ENCODE peak calls at places on chromosomes 2 and 18, in seven cellular contexts. G is CD8-positive, alpha-beta T cell; O is psoas muscle; H is esophagus squamous epithelium; U is dorsolateral prefrontal cortex; D is fibroblast of lung; Z is A549. A is an unnamed sample.

GRCh38 chr2:69491864-69492263 is 54.6 kb upstream of the NFU1 start:
- DNase-seq in O (no peak), H (no peak), Z (no peak), D (no peak), U (no peak), G (no peak), A (no peak)

GRCh38 chr2:195322324-195322723 is 334.7 kb upstream of the SLC39A10 start:
- DNase-seq in O (no peak), D (no peak), U (no peak), G (no peak), H (no peak), Z (peak; percentile 69), A (no peak)

GRCh38 chr18:3667255-3668137 is 217.5 kb downstream of the TGIF1 start:
- DNase-seq in H (no peak), D (no peak), O (no peak), G (no peak), U (no peak), Z (no peak), A (no peak)

GRCh38 chr18:79548077-79548450 is 131.5 kb upstream of the CTDP1 start:
- DNase-seq in D (no peak), O (peak; percentile 52), H (no peak), U (no peak), Z (no peak), G (no peak), A (no peak)

GRCh38 chr2:43605079-43605655 is 9.3 kb upstream of the THADA start:
- DNase-seq in H (no peak), G (no peak), U (peak; percentile 60), Z (peak; percentile 79), D (peak; percentile 77), O (no peak), A (no peak)

GRCh38 chr2:134988994-134989605 is 58.1 kb downstream of the MAP3K19 start:
- DNase-seq in Z (peak; percentile 40), D (peak; percentile 63), H (no peak), O (no peak), U (no peak), G (no peak), A (no peak)

GRCh38 chr2:148524519-148524919 is 120.0 kb upstream of the EPC2 start:
- DNase-seq in O (no peak), Z (no peak), H (no peak), U (no peak), G (peak; percentile 81), D (no peak), A (no peak)

GRCh38 chr2:233470007-233470687 is 96.4 kb downstream of the USP40 start:
- DNase-seq in D (peak; percentile 72), Z (no peak), G (no peak), H (no peak), O (peak; percentile 81), U (peak; percentile 84), A (peak; percentile 84)

GRCh38 chr18:39564716-39565115 is 1999.1 kb upstream of the CELF4 start:
- DNase-seq in Z (no peak), G (no peak), U (no peak), D (no peak), O (no peak), H (no peak), A (no peak)

GRCh38 chr18:54612237-54612636 is 21.2 kb downstream of the DYNAP start:
- DNase-seq in Z (peak; percentile 29), D (no peak), U (no peak), H (no peak), G (no peak), O (no peak), A (no peak)

GRCh38 chr2:54336977-54337255 is 80.9 kb upstream of the TSPYL6 start:
- DNase-seq in H (no peak), O (no peak), U (no peak), G (no peak), D (no peak), Z (no peak), A (no peak)

GRCh38 chr2:195769975-195770374 is 112.9 kb downstream of the SLC39A10 start:
- DNase-seq in U (no peak), H (no peak), O (no peak), G (no peak), D (peak; percentile 27), Z (no peak), A (no peak)

GRCh38 chr2:17233157-17233556 is 285.1 kb downstream of the RAD51AP2 start:
- DNase-seq in D (no peak), U (no peak), H (no peak), O (no peak), Z (no peak), G (no peak), A (no peak)

GRCh38 chr2:110870545-110870944 is 138.2 kb downstream of the ACOXL start:
- DNase-seq in U (no peak), H (no peak), Z (no peak), D (no peak), O (no peak), G (no peak), A (no peak)

GRCh38 chr2:48414980-48415764 is 114.8 kb upstream of the STON1 start:
- DNase-seq in D (peak; percentile 10), U (peak; percentile 78), G (no peak), H (no peak), O (no peak), Z (no peak), A (no peak)

GRCh38 chr2:221818569-221818968 is 246.5 kb upstream of the EPHA4 start:
- DNase-seq in U (no peak), G (no peak), D (no peak), O (no peak), Z (no peak), H (no peak), A (no peak)

GRCh38 chr2:71742953-71743601 is 289.7 kb downstream of the DYSF start:
- DNase-seq in U (peak; percentile 52), H (no peak), D (peak; percentile 88), G (no peak), O (peak; percentile 84), Z (peak; percentile 87), A (peak; percentile 44)

GRCh38 chr2:205776139-205776538 is 93.8 kb downstream of the NRP2 start:
- DNase-seq in G (no peak), H (no peak), D (peak; percentile 46), Z (peak; percentile 63), U (peak; percentile 56), O (peak; percentile 64), A (peak; percentile 41)

GRCh38 chr18:31040982-31041345 is 1.6 kb downstream of the DSC3 start:
- DNase-seq in O (no peak), U (no peak), G (no peak), Z (no peak), H (no peak), D (peak; percentile 20), A (no peak)

GRCh38 chr2:215540646-215541045 is 104.8 kb upstream of the FN1 start:
- DNase-seq in H (no peak), U (no peak), O (no peak), G (no peak), D (peak; percentile 99), Z (no peak), A (no peak)

GRCh38 chr2:170554278-170554955 is 160.7 kb upstream of the SP5 start:
- DNase-seq in G (no peak), D (peak; percentile 56), Z (no peak), H (no peak), O (peak; percentile 53), U (no peak), A (peak; percentile 64)

GRCh38 chr2:170550501-170550900 is 164.6 kb upstream of the SP5 start:
- DNase-seq in O (no peak), U (no peak), Z (no peak), H (no peak), D (no peak), G (no peak), A (no peak)

GRCh38 chr2:170548304-170548703 is 166.8 kb upstream of the SP5 start:
- DNase-seq in Z (no peak), O (no peak), U (no peak), G (no peak), D (no peak), H (no peak), A (no peak)

DNA sequence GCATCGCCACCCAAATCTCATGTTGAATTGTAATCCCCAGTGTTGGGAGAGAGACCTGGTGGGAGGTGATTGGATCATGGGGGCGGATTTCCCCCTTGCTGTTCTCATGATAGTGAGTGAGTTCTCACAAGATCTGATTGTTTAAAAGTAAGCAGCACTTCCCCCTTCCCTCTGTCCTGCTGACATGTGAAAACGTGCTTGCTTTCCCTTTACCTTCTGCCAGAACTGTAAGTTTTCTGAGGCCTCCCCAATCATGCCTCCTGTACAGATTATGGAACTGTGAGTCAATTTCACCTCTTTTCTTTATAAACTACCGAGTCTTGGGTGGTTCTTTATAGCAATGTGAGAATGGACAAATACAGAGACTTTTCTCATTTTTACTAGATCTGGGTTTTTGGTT is 161.4 kb upstream of the SP5 start:
- DNase-seq in D (no peak), Z (no peak), G (no peak), O (no peak), U (no peak), H (no peak), A (no peak)
- H3K27ac ChIP-seq in D (no peak overlapping the region), Z (no peak overlapping the region), G (no peak overlapping the region), O (no peak overlapping the region), U (no peak overlapping the region), H (no peak overlapping the region), A (no peak overlapping the region)

GRCh38 chr18:60064271-60064670 is 164.5 kb downstream of the PMAIP1 start:
- DNase-seq in O (no peak), H (no peak), U (no peak), G (no peak), D (no peak), Z (no peak), A (no peak)

GRCh38 chr18:60059216-60059615 is 159.4 kb downstream of the PMAIP1 start:
- DNase-seq in G (no peak), D (no peak), H (no peak), Z (no peak), U (no peak), O (no peak), A (no peak)

GRCh38 chr18:60060026-60060425 is 160.2 kb downstream of the PMAIP1 start:
- DNase-seq in U (no peak), O (no peak), H (no peak), G (no peak), Z (no peak), D (no peak), A (no peak)

GRCh38 chr18:60060578-60060977 is 160.8 kb downstream of the PMAIP1 start:
- DNase-seq in D (no peak), O (no peak), U (no peak), G (no peak), Z (no peak), H (no peak), A (no peak)

GRCh38 chr18:60062396-60062795 is 162.6 kb downstream of the PMAIP1 start:
- DNase-seq in H (no peak), O (no peak), Z (no peak), U (no peak), G (no peak), D (no peak), A (no peak)
- TF ChIP-seq CTCF in H (no peak), O (no peak), Z (no peak), U (no peak), G (no peak), D (no peak), A (no peak)

GRCh38 chr18:60746491-60746890 is 373.9 kb upstream of the MC4R start:
- DNase-seq in U (no peak), H (no peak), Z (no peak), D (no peak), G (no peak), O (no peak), A (no peak)
- H3K4me3 ChIP-seq in U (no peak overlapping the region), H (no peak overlapping the region), Z (no peak overlapping the region), D (no peak overlapping the region), G (no peak overlapping the region), O (no peak overlapping the region), A (no peak overlapping the region)

DNA sequence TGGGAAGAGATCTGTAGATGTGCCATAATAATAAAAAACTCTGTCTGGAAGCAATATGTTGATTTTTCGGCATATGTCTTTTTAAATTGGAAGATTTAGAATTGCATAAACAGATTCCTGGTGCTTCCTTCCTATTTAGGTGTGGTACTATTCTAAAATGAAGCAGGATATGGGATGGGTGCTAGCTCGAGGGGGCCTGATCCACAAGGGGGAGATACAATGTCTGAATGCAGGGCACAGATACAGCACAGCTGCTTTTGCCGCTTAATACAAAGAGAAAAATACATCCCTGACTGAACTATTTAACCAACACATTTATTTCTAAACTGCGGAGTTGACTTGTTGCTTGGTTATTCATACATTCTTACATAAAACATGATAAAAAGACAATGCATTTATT is 169.1 kb downstream of the TMEFF2 start:
- DNase-seq in G (no peak), D (no peak), O (no peak), Z (no peak), U (no peak), H (no peak), A (no peak)
- H3K27ac ChIP-seq in G (no peak overlapping the region), D (no peak overlapping the region), O (no peak overlapping the region), Z (no peak overlapping the region), U (no peak overlapping the region), H (no peak overlapping the region), A (peak overlapping the region; percentile 69)

A was measured in heart right ventricle.